ENCODE peak calls at places on chromosome 22, in four cellular contexts. Z is brain microvascular endothelial cell, Y is left ventricle myocardium inferior, O is pons. W is an unnamed sample.

GRCh38 chr22:36366291-36366708 is 21.5 kb downstream of the MYH9 start:
- DNase-seq in Z (no peak), O (no peak), Y (peak), W (no peak)

GRCh38 chr22:20254975-20255946 is 12.9 kb downstream of the RTN4R start:
- DNase-seq in Z (no peak), Y (no peak), O (no peak), W (no peak)

GRCh38 chr22:46116491-46116958 is 33.8 kb upstream of the PPARA start:
- DNase-seq in Z (peak), O (peak), Y (peak), W (peak)

GRCh38 chr22:46681010-46681409 is 57.0 kb downstream of the CERK start:
- DNase-seq in Y (no peak), O (no peak), Z (no peak), W (no peak)

GRCh38 chr22:22927196-22927887 is 39.7 kb downstream of the IGLL5 start:
- DNase-seq in Y (no peak), Z (no peak), O (no peak), W (no peak)

GRCh38 chr22:42431401-42432019 is 693 bp downstream of the NFAM1 start:
- DNase-seq in O (peak), Z (no peak), Y (no peak), W (no peak)

GRCh38 chr22:28051787-28052356 is 132.8 kb upstream of the PITPNB start:
- DNase-seq in Y (peak), Z (peak), O (peak), W (peak)

GRCh38 chr22:30866811-30867271 is 101.7 kb downstream of the MORC2 start:
- DNase-seq in O (no peak), Z (no peak), Y (no peak), W (no peak)

GRCh38 chr22:24035296-24035695 is 24.2 kb downstream of the CABIN1 start:
- DNase-seq in O (no peak), Z (no peak), Y (no peak), W (no peak)

GRCh38 chr22:28820885-28821284 is 20.5 kb upstream of the XBP1 start:
- DNase-seq in Z (no peak), Y (no peak), O (no peak), W (no peak)

GRCh38 chr22:19178659-19179471 is at the start of gene SLC25A1:
- DNase-seq in O (peak), Z (peak), Y (peak), W (peak)

W was measured in cerebellar cortex.